ENCODE peak calls at places on chromosomes 5 and 9, in five cellular contexts. Q is hypothalamus; E is activated CD4-positive, alpha-beta T cell treated with anti-CD3 and anti-CD28 coated beads, Interleukin-2, amount 50 U/mL, for 1 hour; M is foreskin fibroblast; G is fibroblast of lung. H is an unnamed sample.

GRCh38 chr9:89533396-89534187 is 35.7 kb upstream of the SEMA4D start:
- DNase-seq in E (no peak), Q (no peak), G (no peak), M (no peak), H (no peak)

GRCh38 chr5:169980418-169981053 is at the start of gene INSYN2B:
- DNase-seq in E (no peak), G (peak), M (peak), Q (peak), H (peak)

GRCh38 chr9:69307446-69308216 is 17.4 kb upstream of the ENTREP1 start:
- DNase-seq in Q (no peak), G (no peak), E (no peak), M (no peak), H (no peak)

GRCh38 chr9:121811140-121811539 is 159.7 kb downstream of the DAB2IP start:
- DNase-seq in Q (no peak), M (no peak), E (no peak), G (no peak), H (no peak)

GRCh38 chr9:37908698-37909186 is 4.8 kb upstream of the SLC25A51 start:
- DNase-seq in Q (no peak), M (peak), G (no peak), E (no peak), H (peak)

GRCh38 chr9:136790640-136791465 is at the start of gene TMEM141:
- DNase-seq in E (peak), G (peak), Q (peak), M (peak), H (peak)

GRCh38 chr5:56552612-56553268 is 262.6 kb upstream of the MAP3K1 start:
- DNase-seq in G (no peak), M (no peak), E (no peak), Q (no peak), H (no peak)

GRCh38 chr5:162567644-162568043 is 500.1 kb downstream of the GABRG2 start:
- DNase-seq in M (no peak), Q (no peak), G (no peak), E (no peak), H (peak)

GRCh38 chr5:82356808-82357671 is 78.9 kb upstream of the RPS23 start:
- DNase-seq in G (peak), Q (no peak), E (peak), M (peak), H (no peak)

GRCh38 chr5:25448646-25449045 is 803.9 kb upstream of the CDH10 start:
- DNase-seq in M (no peak), G (no peak), Q (no peak), E (no peak), H (no peak)

GRCh38 chr5:129670944-129671343 is 77.0 kb upstream of the MINAR2 start:
- DNase-seq in M (peak), E (no peak), Q (no peak), G (peak), H (no peak)

GRCh38 chr5:68255305-68256130 is 40.0 kb downstream of the PIK3R1 start:
- DNase-seq in G (no peak), Q (no peak), E (no peak), M (no peak), H (no peak)

GRCh38 chr9:79639354-79639753 is 67.6 kb downstream of the TLE4 start:
- DNase-seq in Q (no peak), G (no peak), M (no peak), E (no peak), H (no peak)

GRCh38 chr9:36676823-36677521 is 104.3 kb downstream of the MELK start:
- DNase-seq in Q (no peak), E (no peak), G (no peak), M (no peak), H (no peak)

GRCh38 chr9:20391208-20391607 is 231.1 kb downstream of the MLLT3 start:
- DNase-seq in G (no peak), E (no peak), M (no peak), Q (no peak), H (no peak)

GRCh38 chr9:37761511-37761910 is 7.9 kb downstream of the TRMT10B start:
- DNase-seq in G (peak), M (peak), E (no peak), Q (no peak), H (no peak)

GRCh38 chr9:99109522-99109921 is 4.6 kb downstream of the TGFBR1 start:
- DNase-seq in G (peak), M (peak), E (no peak), Q (no peak), H (peak)